ENCODE peak calls at places on chromosomes 1 and 21, in four cellular contexts. N is naive thymus-derived CD8-positive, alpha-beta T cell; C is GM23248; K is kidney epithelial cell. E is an unnamed sample.

GRCh38 chr1:116769050-116769449 is 14.8 kb downstream of the CD2 start:
- DNase-seq in N (no peak), C (no peak), K (no peak), E (no peak)

GRCh38 chr21:25997788-25998611 is 172.6 kb downstream of the APP start:
- DNase-seq in N (no peak), C (no peak), K (no peak), E (peak)

GRCh38 chr1:223738465-223739365 is 26.4 kb downstream of the CAPN2 start:
- DNase-seq in N (no peak), C (no peak), K (no peak), E (no peak)

GRCh38 chr1:41261926-41262618 is 20.0 kb upstream of the SCMH1 start:
- DNase-seq in N (no peak), C (peak), K (no peak), E (no peak)

GRCh38 chr1:81834921-81835698 is 34.4 kb downstream of the ADGRL2 start:
- DNase-seq in N (no peak), C (peak), K (no peak), E (no peak)

GRCh38 chr21:15415541-15416261 is 314.1 kb upstream of the USP25 start:
- DNase-seq in N (no peak), C (peak), K (no peak), E (no peak)

GRCh38 chr1:100034465-100034864 is 64.7 kb downstream of the SLC35A3 start:
- DNase-seq in N (no peak), C (peak), K (no peak), E (no peak)

GRCh38 chr1:15261155-15262002 is 14.4 kb downstream of the FHAD1 start:
- DNase-seq in N (no peak), C (peak), K (no peak), E (no peak)

GRCh38 chr1:232139444-232139843 is 490.5 kb downstream of the SIPA1L2 start:
- DNase-seq in N (no peak), C (no peak), K (no peak), E (no peak)

GRCh38 chr21:22725436-22725835 is 1727.2 kb downstream of the NCAM2 start:
- DNase-seq in N (no peak), C (no peak), K (no peak), E (no peak)

GRCh38 chr21:17854771-17855170 is 35.6 kb upstream of the C21orf91 start:
- DNase-seq in N (no peak), C (no peak), K (no peak), E (no peak)

GRCh38 chr1:231279081-231279480 is 38.1 kb downstream of the GNPAT start:
- DNase-seq in N (no peak), C (peak), K (no peak), E (peak)

GRCh38 chr1:12462586-12462985 is 155.4 kb downstream of the DHRS3 start:
- DNase-seq in N (no peak), C (no peak), K (no peak), E (no peak)

GRCh38 chr1:47434051-47434842 is 3.6 kb upstream of the FOXD2 start:
- DNase-seq in N (no peak), C (peak), K (no peak), E (no peak)

GRCh38 chr1:151346082-151346768 is 827 bp downstream of the RFX5 start:
- DNase-seq in N (no peak), C (no peak), K (no peak), E (no peak)